ENCODE peak calls at places on chromosome 16, in five cellular contexts. One of them, this sample, is unnamed.

GRCh38 chr16:12205378-12205777 is 228.8 kb downstream of the SNX29 start:
- DNase-seq in CD14-positive monocyte: no peak
- DNase-seq in GM04503: no peak
- DNase-seq in brain microvascular endothelial cell: no peak
- DNase-seq in NCI-H2081: no peak
- DNase-seq in this sample: no peak

GRCh38 chr16:31476305-31477219 is 4.6 kb downstream of the TGFB1I1 start:
- DNase-seq in CD14-positive monocyte: no peak
- DNase-seq in GM04503: no peak
- DNase-seq in brain microvascular endothelial cell: no peak
- DNase-seq in NCI-H2081: no peak
- DNase-seq in this sample: no peak

GRCh38 chr16:79169239-79169638 is 431.3 kb downstream of the MAF start:
- DNase-seq in CD14-positive monocyte: peak; percentile 81
- DNase-seq in GM04503: no peak
- DNase-seq in brain microvascular endothelial cell: peak; percentile 33
- DNase-seq in NCI-H2081: no peak
- DNase-seq in this sample: no peak

GRCh38 chr16:75105306-75106061 is 11.1 kb downstream of the LDHD start:
- DNase-seq in CD14-positive monocyte: peak; percentile 77
- DNase-seq in GM04503: no peak
- DNase-seq in brain microvascular endothelial cell: no peak
- DNase-seq in NCI-H2081: no peak
- DNase-seq in this sample: no peak

GRCh38 chr16:30875881-30876791 is 17.7 kb downstream of the BCL7C start:
- DNase-seq in CD14-positive monocyte: no peak
- DNase-seq in GM04503: no peak
- DNase-seq in brain microvascular endothelial cell: no peak
- DNase-seq in NCI-H2081: no peak
- DNase-seq in this sample: no peak

GRCh38 chr16:12675852-12676251 is 127.8 kb downstream of the CPPED1 start:
- DNase-seq in CD14-positive monocyte: no peak
- DNase-seq in GM04503: no peak
- DNase-seq in brain microvascular endothelial cell: peak; percentile 81
- DNase-seq in NCI-H2081: no peak
- DNase-seq in this sample: peak; percentile 66

GRCh38 chr16:14958970-14959369 is 15.9 kb upstream of the PDXDC1 start:
- DNase-seq in CD14-positive monocyte: no peak
- DNase-seq in GM04503: no peak
- DNase-seq in brain microvascular endothelial cell: no peak
- DNase-seq in NCI-H2081: peak; percentile 53
- DNase-seq in this sample: no peak

GRCh38 chr16:24815052-24815451 is 30.7 kb upstream of the SLC5A11 start:
- DNase-seq in CD14-positive monocyte: no peak
- DNase-seq in GM04503: no peak
- DNase-seq in brain microvascular endothelial cell: no peak
- DNase-seq in NCI-H2081: no peak
- DNase-seq in this sample: no peak

GRCh38 chr16:66603537-66604375 is 748 bp upstream of the CMTM3 start:
- DNase-seq in CD14-positive monocyte: peak; percentile 52
- DNase-seq in GM04503: no peak
- DNase-seq in brain microvascular endothelial cell: peak; percentile 41
- DNase-seq in NCI-H2081: peak; percentile 52
- DNase-seq in this sample: peak; percentile 73

GRCh38 chr16:75267631-75268264 is 16.3 kb upstream of the BCAR1 start:
- DNase-seq in CD14-positive monocyte: no peak
- DNase-seq in GM04503: no peak
- DNase-seq in brain microvascular endothelial cell: no peak
- DNase-seq in NCI-H2081: peak; percentile 36
- DNase-seq in this sample: peak; percentile 58

This sample was measured in astrocyte of the spinal cord.